ENCODE peak calls at places on chromosomes 5 and 9, in six cellular contexts. One of them, this sample, is unnamed.

GRCh38 chr5:137078171-137078665 is 420.9 kb downstream of the SPOCK1 start:
- DNase-seq in prostate gland: no peak
- DNase-seq in upper lobe of left lung: no peak
- DNase-seq in esophagus muscularis mucosa: no peak
- DNase-seq in GM23338: peak; percentile 11
- DNase-seq in transverse colon: no peak
- DNase-seq in this sample: no peak

GRCh38 chr9:38068616-38068865 is 486 bp downstream of the SHB start:
- DNase-seq in prostate gland: peak; percentile 47
- DNase-seq in upper lobe of left lung: no peak
- DNase-seq in esophagus muscularis mucosa: no peak
- DNase-seq in GM23338: peak; percentile 51
- DNase-seq in transverse colon: peak; percentile 35
- DNase-seq in this sample: no peak

GRCh38 chr5:26104175-26104574 is 934.2 kb downstream of the CDH9 start:
- DNase-seq in prostate gland: no peak
- DNase-seq in upper lobe of left lung: no peak
- DNase-seq in esophagus muscularis mucosa: no peak
- DNase-seq in GM23338: no peak
- DNase-seq in transverse colon: no peak
- DNase-seq in this sample: no peak

GRCh38 chr5:43036409-43036808 is 3.7 kb downstream of the ANXA2R start:
- DNase-seq in prostate gland: no peak
- DNase-seq in upper lobe of left lung: no peak
- DNase-seq in esophagus muscularis mucosa: no peak
- DNase-seq in GM23338: no peak
- DNase-seq in transverse colon: no peak
- DNase-seq in this sample: no peak

GRCh38 chr5:60177596-60177995 is 284.1 kb upstream of the PDE4D start:
- DNase-seq in prostate gland: no peak
- DNase-seq in upper lobe of left lung: no peak
- DNase-seq in esophagus muscularis mucosa: no peak
- DNase-seq in GM23338: no peak
- DNase-seq in transverse colon: no peak
- DNase-seq in this sample: no peak

GRCh38 chr5:51651476-51651875 is 268.2 kb downstream of the ISL1 start:
- DNase-seq in prostate gland: peak; percentile 30
- DNase-seq in upper lobe of left lung: no peak
- DNase-seq in esophagus muscularis mucosa: no peak
- DNase-seq in GM23338: no peak
- DNase-seq in transverse colon: no peak
- DNase-seq in this sample: no peak

GRCh38 chr9:90517103-90517502 is 125.5 kb downstream of the DIRAS2 start:
- DNase-seq in prostate gland: peak; percentile 59
- DNase-seq in upper lobe of left lung: no peak
- DNase-seq in esophagus muscularis mucosa: no peak
- DNase-seq in GM23338: peak; percentile 37
- DNase-seq in transverse colon: no peak
- DNase-seq in this sample: no peak

GRCh38 chr9:104868687-104869404 is 59.1 kb downstream of the ABCA1 start:
- DNase-seq in prostate gland: peak; percentile 25
- DNase-seq in upper lobe of left lung: peak; percentile 62
- DNase-seq in esophagus muscularis mucosa: no peak
- DNase-seq in GM23338: peak; percentile 91
- DNase-seq in transverse colon: peak; percentile 46
- DNase-seq in this sample: peak; percentile 83

GRCh38 chr9:69013404-69013727 is 547 bp downstream of the PRKACG start:
- DNase-seq in prostate gland: no peak
- DNase-seq in upper lobe of left lung: peak; percentile 76
- DNase-seq in esophagus muscularis mucosa: no peak
- DNase-seq in GM23338: no peak
- DNase-seq in transverse colon: no peak
- DNase-seq in this sample: no peak

GRCh38 chr5:179621551-179621971 is 1.9 kb downstream of the HNRNPH1 start:
- DNase-seq in prostate gland: no peak
- DNase-seq in upper lobe of left lung: no peak
- DNase-seq in esophagus muscularis mucosa: no peak
- DNase-seq in GM23338: no peak
- DNase-seq in transverse colon: no peak
- DNase-seq in this sample: peak; percentile 53

GRCh38 chr9:121350993-121351561 is 19.0 kb downstream of the STOM start:
- DNase-seq in prostate gland: peak; percentile 80
- DNase-seq in upper lobe of left lung: no peak
- DNase-seq in esophagus muscularis mucosa: no peak
- DNase-seq in GM23338: no peak
- DNase-seq in transverse colon: peak; percentile 68
- DNase-seq in this sample: no peak

GRCh38 chr5:111779260-111780254 is 22.6 kb upstream of the NREP start:
- DNase-seq in prostate gland: no peak
- DNase-seq in upper lobe of left lung: no peak
- DNase-seq in esophagus muscularis mucosa: no peak
- DNase-seq in GM23338: no peak
- DNase-seq in transverse colon: no peak
- DNase-seq in this sample: no peak

GRCh38 chr9:10232352-10232930 is 380.4 kb downstream of the PTPRD start:
- DNase-seq in prostate gland: no peak
- DNase-seq in upper lobe of left lung: no peak
- DNase-seq in esophagus muscularis mucosa: no peak
- DNase-seq in GM23338: peak; percentile 8
- DNase-seq in transverse colon: no peak
- DNase-seq in this sample: no peak

GRCh38 chr9:126805546-126806262 is 864 bp downstream of the ZBTB43 start:
- DNase-seq in prostate gland: no peak
- DNase-seq in upper lobe of left lung: no peak
- DNase-seq in esophagus muscularis mucosa: no peak
- DNase-seq in GM23338: peak; percentile 6
- DNase-seq in transverse colon: peak; percentile 74
- DNase-seq in this sample: peak; percentile 80

GRCh38 chr9:85516976-85517637 is 224.6 kb downstream of the AGTPBP1 start:
- DNase-seq in prostate gland: no peak
- DNase-seq in upper lobe of left lung: no peak
- DNase-seq in esophagus muscularis mucosa: no peak
- DNase-seq in GM23338: no peak
- DNase-seq in transverse colon: no peak
- DNase-seq in this sample: no peak

GRCh38 chr5:90095292-90096060 is 314.1 kb downstream of the CETN3 start:
- DNase-seq in prostate gland: no peak
- DNase-seq in upper lobe of left lung: no peak
- DNase-seq in esophagus muscularis mucosa: no peak
- DNase-seq in GM23338: no peak
- DNase-seq in transverse colon: no peak
- DNase-seq in this sample: no peak

GRCh38 chr5:27220752-27221151 is 182.4 kb upstream of the CDH9 start:
- DNase-seq in prostate gland: no peak
- DNase-seq in upper lobe of left lung: no peak
- DNase-seq in esophagus muscularis mucosa: no peak
- DNase-seq in GM23338: no peak
- DNase-seq in transverse colon: no peak
- DNase-seq in this sample: no peak

GRCh38 chr9:130188860-130189481 is 16.8 kb downstream of the NCS1 start:
- DNase-seq in prostate gland: no peak
- DNase-seq in upper lobe of left lung: no peak
- DNase-seq in esophagus muscularis mucosa: no peak
- DNase-seq in GM23338: no peak
- DNase-seq in transverse colon: no peak
- DNase-seq in this sample: no peak

GRCh38 chr9:130185494-130186005 is 13.3 kb downstream of the NCS1 start:
- DNase-seq in prostate gland: no peak
- DNase-seq in upper lobe of left lung: peak; percentile 53
- DNase-seq in esophagus muscularis mucosa: no peak
- DNase-seq in GM23338: no peak
- DNase-seq in transverse colon: no peak
- DNase-seq in this sample: no peak

GRCh38 chr9:130186051-130186450 is 13.8 kb downstream of the NCS1 start:
- DNase-seq in prostate gland: no peak
- DNase-seq in upper lobe of left lung: peak; percentile 51
- DNase-seq in esophagus muscularis mucosa: no peak
- DNase-seq in GM23338: no peak
- DNase-seq in transverse colon: no peak
- DNase-seq in this sample: no peak

GRCh38 chr9:130187523-130187846 is 15.3 kb downstream of the NCS1 start:
- DNase-seq in prostate gland: no peak
- DNase-seq in upper lobe of left lung: no peak
- DNase-seq in esophagus muscularis mucosa: no peak
- DNase-seq in GM23338: no peak
- DNase-seq in transverse colon: no peak
- DNase-seq in this sample: no peak

GRCh38 chr9:130186839-130187522 is 14.8 kb downstream of the NCS1 start:
- DNase-seq in prostate gland: no peak
- DNase-seq in upper lobe of left lung: peak; percentile 77
- DNase-seq in esophagus muscularis mucosa: no peak
- DNase-seq in GM23338: peak; percentile 60
- DNase-seq in transverse colon: peak; percentile 80
- DNase-seq in this sample: no peak
- TF ChIP-seq POLR2AphosphoS5 in prostate gland: peak; percentile 44
- TF ChIP-seq POLR2AphosphoS5 in upper lobe of left lung: no peak
- TF ChIP-seq POLR2AphosphoS5 in esophagus muscularis mucosa: peak; percentile 94
- TF ChIP-seq POLR2AphosphoS5 in GM23338: no peak
- TF ChIP-seq POLR2AphosphoS5 in transverse colon: peak; percentile 67
- TF ChIP-seq POLR2AphosphoS5 in this sample: no peak

DNA sequence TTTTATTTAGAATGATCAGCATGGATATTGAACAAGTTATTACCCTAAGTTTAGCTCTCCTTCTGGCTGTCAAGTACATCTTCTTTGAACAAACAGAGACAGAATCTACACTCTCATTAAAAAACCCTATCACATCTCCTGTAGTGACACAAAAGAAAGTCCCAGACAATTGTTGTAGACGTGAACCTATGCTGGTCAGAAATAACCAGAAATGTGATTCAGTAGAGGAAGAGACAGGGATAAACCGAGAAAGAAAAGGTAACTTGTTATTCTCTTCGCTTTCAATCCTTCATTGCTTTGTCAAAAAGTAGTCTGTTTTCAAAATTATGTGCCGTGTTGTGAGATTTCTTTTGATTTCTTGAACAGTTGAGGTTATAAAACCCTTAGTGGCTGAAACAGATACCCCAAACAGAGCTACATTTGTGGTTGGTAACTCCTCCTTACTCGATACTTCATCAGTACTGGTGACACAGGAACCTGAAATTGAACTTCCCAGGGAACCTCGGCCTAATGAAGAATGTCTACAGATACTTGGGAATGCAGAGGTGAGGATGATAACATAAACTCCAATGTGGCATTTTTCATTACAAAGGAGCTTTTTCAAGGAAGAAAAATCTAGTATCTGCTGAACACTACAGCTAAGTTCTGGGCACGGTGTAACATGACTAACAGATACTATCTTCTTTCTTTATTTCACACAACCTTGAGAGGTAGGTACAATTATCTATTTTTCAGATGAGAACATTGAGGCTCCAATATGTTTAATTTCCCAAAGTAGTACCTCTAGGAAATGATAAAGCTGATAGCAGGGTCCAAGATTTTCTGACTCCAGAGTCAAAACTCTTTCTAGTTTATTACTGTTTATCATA is 14.3 kb downstream of the HMGCR start:
- DNase-seq in prostate gland: no peak
- DNase-seq in upper lobe of left lung: no peak
- DNase-seq in esophagus muscularis mucosa: no peak
- DNase-seq in GM23338: no peak
- DNase-seq in transverse colon: no peak
- DNase-seq in this sample: no peak
- H3K36me3 ChIP-seq in prostate gland: no peaks in the 10 kb centered on the region
- H3K36me3 ChIP-seq in upper lobe of left lung: peaks cover 98% of the 10 kb centered on the region
- H3K36me3 ChIP-seq in esophagus muscularis mucosa: peaks cover 98% of the 10 kb centered on the region
- H3K36me3 ChIP-seq in GM23338: peaks cover 96% of the 10 kb centered on the region
- H3K36me3 ChIP-seq in transverse colon: peaks cover 3% of the 10 kb centered on the region
- H3K36me3 ChIP-seq in this sample: peaks cover 96% of the 10 kb centered on the region

DNA sequence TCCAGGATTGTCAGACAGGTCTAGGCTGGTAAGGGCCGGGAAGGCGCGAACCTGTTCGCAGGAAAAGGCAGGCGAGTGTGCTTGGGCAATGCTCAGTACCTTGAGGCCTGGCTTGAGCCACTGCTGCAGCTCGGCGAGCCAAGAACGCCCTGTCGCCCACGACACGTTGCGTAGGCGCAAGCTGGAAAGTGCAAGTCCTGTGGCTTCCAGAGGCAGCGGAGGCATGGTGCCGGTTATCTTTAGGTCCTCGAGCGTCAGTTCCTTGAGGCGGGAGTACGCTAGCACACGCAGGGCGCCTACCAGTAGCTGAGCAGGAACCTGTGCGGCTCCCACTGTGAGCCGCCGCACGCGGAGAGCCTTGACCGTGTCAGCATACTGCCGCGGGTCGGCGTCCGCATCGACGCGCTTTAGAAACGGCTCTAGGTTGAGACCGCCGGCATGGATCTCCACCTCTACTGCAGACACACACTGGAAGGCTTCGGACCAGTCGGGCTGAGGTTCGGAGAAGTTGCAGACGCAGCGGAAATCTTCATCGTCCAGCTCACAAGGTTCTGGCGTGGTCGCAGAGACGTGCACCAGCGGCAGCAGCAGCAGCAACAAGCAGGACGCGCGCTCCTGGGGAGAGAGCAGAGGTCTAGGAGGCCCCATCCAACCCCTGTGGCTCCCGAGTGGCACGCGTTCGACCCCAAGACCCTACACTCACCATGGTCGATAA is 452 bp downstream of the CD14 start:
- DNase-seq in prostate gland: peak; percentile 48
- DNase-seq in upper lobe of left lung: peak; percentile 90
- DNase-seq in esophagus muscularis mucosa: peak; percentile 91
- DNase-seq in GM23338: peak; percentile 23
- DNase-seq in transverse colon: peak; percentile 63
- DNase-seq in this sample: peak; percentile 92
- TF ChIP-seq POLR2AphosphoS5 in prostate gland: no peak
- TF ChIP-seq POLR2AphosphoS5 in upper lobe of left lung: peak; percentile 32
- TF ChIP-seq POLR2AphosphoS5 in esophagus muscularis mucosa: no peak
- TF ChIP-seq POLR2AphosphoS5 in GM23338: no peak
- TF ChIP-seq POLR2AphosphoS5 in transverse colon: no peak
- TF ChIP-seq POLR2AphosphoS5 in this sample: peak; percentile 54

GRCh38 chr9:134150557-134151214 is 13.7 kb downstream of the RNU6ATAC start:
- DNase-seq in prostate gland: no peak
- DNase-seq in upper lobe of left lung: no peak
- DNase-seq in esophagus muscularis mucosa: no peak
- DNase-seq in GM23338: no peak
- DNase-seq in transverse colon: no peak
- DNase-seq in this sample: no peak

GRCh38 chr9:134152022-134152448 is 12.3 kb downstream of the RNU6ATAC start:
- DNase-seq in prostate gland: no peak
- DNase-seq in upper lobe of left lung: no peak
- DNase-seq in esophagus muscularis mucosa: no peak
- DNase-seq in GM23338: no peak
- DNase-seq in transverse colon: no peak
- DNase-seq in this sample: no peak

GRCh38 chr9:134152488-134152887 is 11.9 kb downstream of the RNU6ATAC start:
- DNase-seq in prostate gland: no peak
- DNase-seq in upper lobe of left lung: no peak
- DNase-seq in esophagus muscularis mucosa: no peak
- DNase-seq in GM23338: no peak
- DNase-seq in transverse colon: no peak
- DNase-seq in this sample: no peak

GRCh38 chr9:134146774-134147493 is 11.1 kb downstream of the WDR5 start:
- DNase-seq in prostate gland: peak; percentile 52
- DNase-seq in upper lobe of left lung: no peak
- DNase-seq in esophagus muscularis mucosa: no peak
- DNase-seq in GM23338: no peak
- DNase-seq in transverse colon: no peak
- DNase-seq in this sample: no peak

DNA sequence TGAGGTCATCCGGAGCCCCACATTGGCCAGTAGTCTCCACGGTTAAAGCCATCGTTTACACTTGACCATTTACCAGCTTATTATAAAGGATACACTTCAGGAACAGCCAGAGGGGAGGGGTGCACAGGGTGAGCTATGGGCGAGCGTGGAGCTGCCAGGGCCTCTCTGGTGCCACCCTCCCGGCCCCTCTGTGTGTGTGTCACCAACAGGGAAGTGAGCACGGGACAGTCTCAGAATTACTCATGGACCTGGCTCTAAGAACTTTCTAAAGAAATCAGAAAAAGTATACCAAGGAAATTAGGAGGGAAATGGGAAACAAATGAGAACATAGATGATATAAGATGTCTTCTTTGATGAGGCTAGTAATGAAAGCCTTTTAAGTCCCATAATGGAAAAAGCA is 13.5 kb downstream of the WDR5 start:
- DNase-seq in prostate gland: no peak
- DNase-seq in upper lobe of left lung: no peak
- DNase-seq in esophagus muscularis mucosa: no peak
- DNase-seq in GM23338: no peak
- DNase-seq in transverse colon: no peak
- DNase-seq in this sample: no peak
- H3K36me3 ChIP-seq in prostate gland: peaks cover 7% of the 10 kb centered on the region
- H3K36me3 ChIP-seq in upper lobe of left lung: peaks cover 98% of the 10 kb centered on the region
- H3K36me3 ChIP-seq in esophagus muscularis mucosa: peaks cover 100% of the 10 kb centered on the region
- H3K36me3 ChIP-seq in GM23338: peaks cover 27% of the 10 kb centered on the region
- H3K36me3 ChIP-seq in transverse colon: no peaks in the 10 kb centered on the region
- H3K36me3 ChIP-seq in this sample: peaks cover 100% of the 10 kb centered on the region